ENCODE peak calls at places on chromosomes 6 and 20, in five cellular contexts. One of them, this sample, is unnamed. For H3K36me3, the result is how much of the 10 kb centered on the place peaks cover.

GRCh38 chr6:43943781-43944250 is 173.8 kb downstream of the VEGFA start:
- DNase-seq in neuronal stem cell: no peak
- DNase-seq in H1: no peak
- DNase-seq in IMR-90: no peak
- DNase-seq in mesenchymal stem cell: no peak
- DNase-seq in this sample: no peak

GRCh38 chr6:145206247-145206907 is 528.9 kb downstream of the EPM2A start:
- DNase-seq in neuronal stem cell: no peak
- DNase-seq in H1: no peak
- DNase-seq in IMR-90: peak
- DNase-seq in mesenchymal stem cell: peak
- DNase-seq in this sample: peak

GRCh38 chr6:132218063-132218696 is 183.1 kb downstream of the MOXD1 start:
- DNase-seq in neuronal stem cell: no peak
- DNase-seq in H1: no peak
- DNase-seq in IMR-90: peak
- DNase-seq in mesenchymal stem cell: peak
- DNase-seq in this sample: peak

GRCh38 chr20:62816031-62816878 is 595 bp upstream of the COL9A3 start:
- DNase-seq in neuronal stem cell: peak
- DNase-seq in H1: peak
- DNase-seq in IMR-90: peak
- DNase-seq in mesenchymal stem cell: peak
- DNase-seq in this sample: no peak

GRCh38 chr6:7813193-7813592 is 87.3 kb downstream of the BMP6 start:
- DNase-seq in neuronal stem cell: no peak
- DNase-seq in H1: no peak
- DNase-seq in IMR-90: no peak
- DNase-seq in mesenchymal stem cell: no peak
- DNase-seq in this sample: no peak

GRCh38 chr20:20890751-20891150 is 178.3 kb upstream of the RALGAPA2 start:
- DNase-seq in neuronal stem cell: no peak
- DNase-seq in H1: no peak
- DNase-seq in IMR-90: no peak
- DNase-seq in mesenchymal stem cell: no peak
- DNase-seq in this sample: no peak

GRCh38 chr6:44898296-44898930 is 429.7 kb upstream of the RUNX2 start:
- DNase-seq in neuronal stem cell: no peak
- DNase-seq in H1: peak
- DNase-seq in IMR-90: peak
- DNase-seq in mesenchymal stem cell: peak
- DNase-seq in this sample: no peak

GRCh38 chr6:99349620-99350141 is at the start of gene FAXC:
- DNase-seq in neuronal stem cell: peak
- DNase-seq in H1: peak
- DNase-seq in IMR-90: peak
- DNase-seq in mesenchymal stem cell: peak
- DNase-seq in this sample: peak

GRCh38 chr6:165439928-165440554 is 130.6 kb upstream of the C6orf118 start:
- DNase-seq in neuronal stem cell: peak
- DNase-seq in H1: no peak
- DNase-seq in IMR-90: peak
- DNase-seq in mesenchymal stem cell: peak
- DNase-seq in this sample: peak

GRCh38 chr6:37622639-37623038 is 75.0 kb downstream of the MDGA1 start:
- DNase-seq in neuronal stem cell: no peak
- DNase-seq in H1: no peak
- DNase-seq in IMR-90: no peak
- DNase-seq in mesenchymal stem cell: no peak
- DNase-seq in this sample: no peak

GRCh38 chr20:53539516-53539915 is 54.1 kb downstream of the ZNF217 start:
- DNase-seq in neuronal stem cell: no peak
- DNase-seq in H1: no peak
- DNase-seq in IMR-90: no peak
- DNase-seq in mesenchymal stem cell: no peak
- DNase-seq in this sample: no peak

GRCh38 chr6:31822038-31822821 is 5.3 kb upstream of the HSPA1B start:
- DNase-seq in neuronal stem cell: peak
- DNase-seq in H1: peak
- DNase-seq in IMR-90: peak
- DNase-seq in mesenchymal stem cell: peak
- DNase-seq in this sample: peak

GRCh38 chr6:6751615-6752014 is 163.1 kb downstream of the LY86 start:
- DNase-seq in neuronal stem cell: no peak
- DNase-seq in H1: no peak
- DNase-seq in IMR-90: no peak
- DNase-seq in mesenchymal stem cell: no peak
- DNase-seq in this sample: no peak

GRCh38 chr20:40638414-40638813 is 50.6 kb downstream of the MAFB start:
- DNase-seq in neuronal stem cell: no peak
- DNase-seq in H1: peak
- DNase-seq in IMR-90: no peak
- DNase-seq in mesenchymal stem cell: no peak
- DNase-seq in this sample: peak

GRCh38 chr6:74070091-74070490 is 374.1 kb downstream of the CD109 start:
- DNase-seq in neuronal stem cell: no peak
- DNase-seq in H1: no peak
- DNase-seq in IMR-90: peak
- DNase-seq in mesenchymal stem cell: peak
- DNase-seq in this sample: no peak

GRCh38 chr6:132814716-132815570 is 574 bp downstream of the RPS12 start:
- DNase-seq in neuronal stem cell: no peak
- DNase-seq in H1: no peak
- DNase-seq in IMR-90: no peak
- DNase-seq in mesenchymal stem cell: no peak
- DNase-seq in this sample: peak

GRCh38 chr6:163483107-163483506 is 68.6 kb downstream of the QKI start:
- DNase-seq in neuronal stem cell: no peak
- DNase-seq in H1: no peak
- DNase-seq in IMR-90: no peak
- DNase-seq in mesenchymal stem cell: no peak
- DNase-seq in this sample: no peak

GRCh38 chr6:83403191-83403590 is 27.7 kb downstream of the ME1 start:
- DNase-seq in neuronal stem cell: no peak
- DNase-seq in H1: no peak
- DNase-seq in IMR-90: no peak
- DNase-seq in mesenchymal stem cell: no peak
- DNase-seq in this sample: no peak

GRCh38 chr20:17298751-17299150 is 71.9 kb downstream of the PCSK2 start:
- DNase-seq in neuronal stem cell: no peak
- DNase-seq in H1: no peak
- DNase-seq in IMR-90: no peak
- DNase-seq in mesenchymal stem cell: no peak
- DNase-seq in this sample: no peak

GRCh38 chr20:40082436-40082835 is 606.6 kb downstream of the MAFB start:
- DNase-seq in neuronal stem cell: no peak
- DNase-seq in H1: no peak
- DNase-seq in IMR-90: no peak
- DNase-seq in mesenchymal stem cell: no peak
- DNase-seq in this sample: no peak

GRCh38 chr6:30463651-30464618 is 25.4 kb upstream of the HLA-E start:
- DNase-seq in neuronal stem cell: no peak
- DNase-seq in H1: no peak
- DNase-seq in IMR-90: peak
- DNase-seq in mesenchymal stem cell: peak
- DNase-seq in this sample: peak

GRCh38 chr20:62356948-62357667 is 10.0 kb downstream of the LAMA5 start:
- DNase-seq in neuronal stem cell: no peak
- DNase-seq in H1: no peak
- DNase-seq in IMR-90: peak
- DNase-seq in mesenchymal stem cell: peak
- DNase-seq in this sample: no peak

GRCh38 chr6:148406579-148407371 is 64.1 kb downstream of the SASH1 start:
- DNase-seq in neuronal stem cell: no peak
- DNase-seq in H1: no peak
- DNase-seq in IMR-90: no peak
- DNase-seq in mesenchymal stem cell: no peak
- DNase-seq in this sample: no peak

GRCh38 chr6:63573899-63574553 is 1.7 kb downstream of the LOC128125822 start:
- DNase-seq in neuronal stem cell: peak
- DNase-seq in H1: no peak
- DNase-seq in IMR-90: peak
- DNase-seq in mesenchymal stem cell: peak
- DNase-seq in this sample: peak

GRCh38 chr6:63572733-63573139 is 456 bp downstream of the LOC128125822 start:
- DNase-seq in neuronal stem cell: no peak
- DNase-seq in H1: peak
- DNase-seq in IMR-90: no peak
- DNase-seq in mesenchymal stem cell: no peak
- DNase-seq in this sample: no peak

GRCh38 chr6:63573140-63573898 is 1.0 kb downstream of the LOC128125822 start:
- DNase-seq in neuronal stem cell: peak
- DNase-seq in H1: peak
- DNase-seq in IMR-90: peak
- DNase-seq in mesenchymal stem cell: peak
- DNase-seq in this sample: peak

GRCh38 chr6:63571382-63571882 is 848 bp upstream of the LOC128125822 start:
- DNase-seq in neuronal stem cell: no peak
- DNase-seq in H1: no peak
- DNase-seq in IMR-90: no peak
- DNase-seq in mesenchymal stem cell: no peak
- DNase-seq in this sample: no peak

DNA sequence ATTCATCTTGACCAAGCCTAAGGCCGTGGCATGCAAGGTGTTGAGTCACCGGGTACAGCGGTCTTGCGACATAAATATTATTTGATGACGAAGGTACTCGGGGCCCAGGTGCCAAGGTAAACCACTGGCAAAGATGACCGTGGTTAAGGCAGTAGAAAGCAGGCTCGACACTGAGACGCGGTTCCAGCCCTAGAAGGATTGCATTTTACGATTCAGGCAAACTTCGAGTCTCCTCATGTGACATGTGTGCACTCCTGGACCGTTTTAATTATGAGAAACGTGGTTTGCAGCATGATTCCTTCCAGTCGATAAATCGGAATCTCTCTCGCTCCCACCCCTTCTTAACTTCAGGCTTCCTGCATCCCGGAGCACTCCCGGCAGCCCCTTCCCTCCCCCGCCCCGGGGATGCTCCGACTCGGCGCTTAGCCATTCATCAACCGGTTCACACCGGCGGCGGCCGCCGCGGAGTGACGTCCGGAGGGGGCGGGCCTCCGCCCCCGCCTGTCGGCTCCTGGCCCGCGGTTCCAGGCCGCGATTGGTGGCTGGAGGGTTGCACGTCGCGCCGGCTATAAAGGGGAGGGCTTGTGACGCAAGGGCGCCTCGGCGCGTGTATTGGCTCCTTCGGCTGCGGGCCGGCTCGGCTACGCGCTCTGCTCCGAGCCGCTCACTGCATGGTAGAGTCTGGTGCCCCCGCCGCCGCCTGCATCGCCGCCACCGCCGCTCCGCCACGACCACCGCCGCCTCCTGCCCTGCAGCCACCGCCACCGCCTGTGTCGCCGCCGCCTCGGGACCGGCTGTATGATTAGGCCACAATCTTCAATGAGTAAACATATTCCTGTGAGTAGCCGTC is at the start of the genes LOC128125822 and PTP4A1:
- DNase-seq in neuronal stem cell: peak
- DNase-seq in H1: peak
- DNase-seq in IMR-90: peak
- DNase-seq in mesenchymal stem cell: peak
- DNase-seq in this sample: peak
- H4K91ac ChIP-seq in neuronal stem cell: no peak
- H4K91ac ChIP-seq in H1: peak
- H4K91ac ChIP-seq in IMR-90: peak
- H4K91ac ChIP-seq in mesenchymal stem cell: peak
- H4K91ac ChIP-seq in this sample: peak

GRCh38 chr6:156719395-156719719 is 57.8 kb upstream of the ARID1B start:
- DNase-seq in neuronal stem cell: no peak
- DNase-seq in H1: no peak
- DNase-seq in IMR-90: no peak
- DNase-seq in mesenchymal stem cell: no peak
- DNase-seq in this sample: no peak

GRCh38 chr6:156720739-156721714 is 56.2 kb upstream of the ARID1B start:
- DNase-seq in neuronal stem cell: no peak
- DNase-seq in H1: peak
- DNase-seq in IMR-90: peak
- DNase-seq in mesenchymal stem cell: peak
- DNase-seq in this sample: no peak

GRCh38 chr6:156718647-156719394 is 58.4 kb upstream of the ARID1B start:
- DNase-seq in neuronal stem cell: no peak
- DNase-seq in H1: no peak
- DNase-seq in IMR-90: peak
- DNase-seq in mesenchymal stem cell: peak
- DNase-seq in this sample: peak

GRCh38 chr6:156717542-156717941 is 59.6 kb upstream of the ARID1B start:
- DNase-seq in neuronal stem cell: no peak
- DNase-seq in H1: no peak
- DNase-seq in IMR-90: no peak
- DNase-seq in mesenchymal stem cell: no peak
- DNase-seq in this sample: no peak

DNA sequence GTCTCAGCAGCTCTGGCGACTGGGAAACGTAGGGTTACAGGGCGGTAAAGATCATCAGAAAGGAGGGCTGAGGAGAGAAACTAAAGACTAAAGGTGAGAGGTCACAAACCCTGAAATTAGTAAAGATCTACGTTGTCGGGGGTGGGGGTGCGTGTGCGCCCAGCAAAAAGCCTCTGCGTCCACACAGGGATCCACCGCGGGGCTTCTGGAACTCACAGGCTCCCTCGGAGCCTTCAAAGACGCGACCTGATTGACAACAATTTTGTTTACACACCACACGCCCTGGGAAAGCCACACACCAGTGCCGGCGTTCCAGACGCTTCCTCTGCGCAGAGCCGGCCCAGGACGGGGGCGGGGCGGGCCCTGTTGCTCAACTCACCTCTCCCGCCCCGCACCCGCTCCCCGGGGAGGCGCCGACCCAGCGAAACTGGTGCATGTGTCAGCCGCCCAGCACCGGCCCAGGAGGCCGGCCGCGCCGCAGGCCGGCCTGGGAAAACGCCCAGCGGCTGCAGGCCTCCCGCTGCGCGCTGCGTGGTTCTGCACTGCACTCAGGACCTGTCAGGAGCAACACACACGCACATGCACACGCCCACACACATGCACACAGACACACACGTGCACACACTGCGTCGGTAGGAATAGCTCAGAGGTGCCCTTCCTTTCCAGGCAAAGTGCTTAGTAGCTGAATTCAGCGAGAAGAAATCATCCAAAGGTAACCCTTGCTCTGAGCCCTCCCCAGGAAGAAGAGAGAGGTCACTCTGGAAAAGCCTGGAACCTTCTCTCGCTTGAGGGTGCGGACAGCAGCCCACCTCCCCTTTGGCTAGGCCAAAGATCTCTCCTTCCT is 57.2 kb upstream of the ARID1B start:
- DNase-seq in neuronal stem cell: no peak
- DNase-seq in H1: peak
- DNase-seq in IMR-90: peak
- DNase-seq in mesenchymal stem cell: peak
- DNase-seq in this sample: peak
- H3K23ac ChIP-seq in neuronal stem cell: peak
- H3K23ac ChIP-seq in H1: no peak
- H3K23ac ChIP-seq in IMR-90: peak
- H3K23ac ChIP-seq in mesenchymal stem cell: no peak
- H3K23ac ChIP-seq in this sample: no peak

GRCh38 chr6:57138026-57138425 is 34.1 kb upstream of the BAG2 start:
- DNase-seq in neuronal stem cell: no peak
- DNase-seq in H1: no peak
- DNase-seq in IMR-90: no peak
- DNase-seq in mesenchymal stem cell: no peak
- DNase-seq in this sample: no peak
- H3K36me3 ChIP-seq in neuronal stem cell: half or more
- H3K36me3 ChIP-seq in H1: under half
- H3K36me3 ChIP-seq in IMR-90: under half
- H3K36me3 ChIP-seq in mesenchymal stem cell: half or more
- H3K36me3 ChIP-seq in this sample: under half

GRCh38 chr6:69584913-69585729 is 211.7 kb downstream of the LMBRD1 start:
- DNase-seq in neuronal stem cell: no peak
- DNase-seq in H1: no peak
- DNase-seq in IMR-90: no peak
- DNase-seq in mesenchymal stem cell: peak
- DNase-seq in this sample: no peak
- H4K91ac ChIP-seq in neuronal stem cell: no peak
- H4K91ac ChIP-seq in H1: no peak
- H4K91ac ChIP-seq in IMR-90: no peak
- H4K91ac ChIP-seq in mesenchymal stem cell: no peak
- H4K91ac ChIP-seq in this sample: peak